ENCODE peak calls at places on chromosomes 1 and 21, in eight cellular contexts. E, O, Z, A, K, N, I and Q are unnamed samples.
A peak's percentile ranks its signal among the peaks of the same experiment; 100 is the strongest.

GRCh38 chr1:21779613-21780521 is 3.1 kb downstream of the USP48 start:
- DNase-seq in E (peak; percentile 18), O (peak; percentile 83), Z (no peak), A (no peak), K (no peak), N (no peak), I (no peak), Q (no peak)

GRCh38 chr21:44324854-44325107 is 14.4 kb downstream of the CFAP410 start:
- DNase-seq in E (no peak), O (no peak), Z (no peak), A (no peak), K (no peak), N (no peak), I (peak; percentile 45), Q (no peak)

GRCh38 chr1:7698666-7699065 is 72.4 kb upstream of the VAMP3 start:
- DNase-seq in E (no peak), O (no peak), Z (no peak), A (no peak), K (no peak), N (no peak), I (no peak), Q (no peak)

GRCh38 chr1:100342391-100342790 is 9.9 kb upstream of the CDC14A start:
- DNase-seq in E (no peak), O (no peak), Z (no peak), A (no peak), K (no peak), N (no peak), I (no peak), Q (no peak)

GRCh38 chr1:15949453-15950245 is 26.3 kb downstream of the ZBTB17 start:
- DNase-seq in E (peak; percentile 99), O (peak; percentile 94), Z (no peak), A (no peak), K (peak; percentile 83), N (peak; percentile 73), I (peak; percentile 97), Q (peak; percentile 98)

GRCh38 chr1:182415789-182416188 is 15.3 kb upstream of the TEDDM1 start:
- DNase-seq in E (no peak), O (no peak), Z (no peak), A (no peak), K (no peak), N (no peak), I (no peak), Q (no peak)

GRCh38 chr1:24142546-24143431 is at the start of gene IL22RA1:
- DNase-seq in E (peak; percentile 19), O (no peak), Z (no peak), A (no peak), K (peak; percentile 30), N (peak; percentile 90), I (no peak), Q (no peak)

GRCh38 chr1:31244326-31244725 is 4.6 kb upstream of the NKAIN1 start:
- DNase-seq in E (peak; percentile 70), O (no peak), Z (no peak), A (no peak), K (no peak), N (no peak), I (no peak), Q (no peak)

GRCh38 chr21:40013001-40013735 is 145.9 kb downstream of the PCP4 start:
- DNase-seq in E (no peak), O (no peak), Z (no peak), A (no peak), K (no peak), N (no peak), I (no peak), Q (no peak)

GRCh38 chr1:30908886-30909777 is 574 bp upstream of the SDC3 start:
- DNase-seq in E (no peak), O (peak; percentile 33), Z (no peak), A (no peak), K (peak; percentile 32), N (no peak), I (peak; percentile 44), Q (no peak)

GRCh38 chr21:34844033-34844923 is 175.5 kb downstream of the CLIC6 start:
- DNase-seq in E (peak; percentile 62), O (peak; percentile 27), Z (no peak), A (no peak), K (peak; percentile 48), N (no peak), I (no peak), Q (no peak)

GRCh38 chr1:232110281-232111090 is 483.9 kb downstream of the DISC1 start:
- DNase-seq in E (no peak), O (no peak), Z (no peak), A (no peak), K (no peak), N (no peak), I (no peak), Q (no peak)

GRCh38 chr1:7826363-7826762 is 26.5 kb downstream of the UTS2 start:
- DNase-seq in E (no peak), O (no peak), Z (no peak), A (no peak), K (no peak), N (no peak), I (no peak), Q (no peak)

GRCh38 chr21:41709965-41710822 is 56.7 kb downstream of the RIPK4 start:
- DNase-seq in E (no peak), O (no peak), Z (no peak), A (no peak), K (no peak), N (no peak), I (no peak), Q (no peak)

GRCh38 chr1:66539491-66539890 is 5.5 kb downstream of the SGIP1 start:
- DNase-seq in E (no peak), O (no peak), Z (no peak), A (no peak), K (no peak), N (no peak), I (no peak), Q (no peak)

GRCh38 chr1:67642694-67643093 is 42.3 kb upstream of the GADD45A start:
- DNase-seq in E (peak; percentile 40), O (no peak), Z (no peak), A (no peak), K (no peak), N (no peak), I (no peak), Q (no peak)

GRCh38 chr1:204477036-204477740 is 17.4 kb downstream of the PIK3C2B start:
- DNase-seq in E (no peak), O (no peak), Z (no peak), A (no peak), K (no peak), N (no peak), I (no peak), Q (no peak)

GRCh38 chr1:98157524-98158293 is 236.9 kb upstream of the DPYD start:
- DNase-seq in E (peak; percentile 74), O (no peak), Z (no peak), A (no peak), K (no peak), N (no peak), I (no peak), Q (no peak)

GRCh38 chr21:45320991-45321656 is 33.4 kb upstream of the POFUT2 start:
- DNase-seq in E (no peak), O (peak; percentile 3), Z (no peak), A (no peak), K (peak; percentile 0), N (no peak), I (no peak), Q (no peak)

GRCh38 chr1:245598524-245599310 is 443.9 kb downstream of the KIF26B start:
- DNase-seq in E (peak; percentile 13), O (no peak), Z (no peak), A (peak; percentile 2), K (peak; percentile 50), N (no peak), I (no peak), Q (no peak)

GRCh38 chr21:34977333-34977732 is 71.8 kb downstream of the RUNX1 start:
- DNase-seq in E (no peak), O (no peak), Z (no peak), A (no peak), K (no peak), N (no peak), I (no peak), Q (no peak)

GRCh38 chr1:22636369-22636768 is at the start of gene C1QA:
- DNase-seq in E (no peak), O (no peak), Z (no peak), A (no peak), K (peak; percentile 62), N (peak; percentile 33), I (no peak), Q (no peak)

GRCh38 chr1:201050515-201051277 is 27.2 kb upstream of the KIF21B start:
- DNase-seq in E (peak; percentile 58), O (no peak), Z (no peak), A (no peak), K (no peak), N (no peak), I (no peak), Q (no peak)

GRCh38 chr1:230231739-230232075 is 164.7 kb downstream of the GALNT2 start:
- DNase-seq in E (peak; percentile 79), O (peak; percentile 53), Z (no peak), A (no peak), K (peak; percentile 67), N (peak; percentile 87), I (no peak), Q (no peak)

GRCh38 chr1:237701534-237701933 is 189.2 kb downstream of the ZP4 start:
- DNase-seq in E (no peak), O (no peak), Z (no peak), A (peak; percentile 14), K (no peak), N (no peak), I (no peak), Q (no peak)

GRCh38 chr1:78236711-78237110 is 190.9 kb downstream of the GIPC2 start:
- DNase-seq in E (peak; percentile 15), O (no peak), Z (no peak), A (no peak), K (no peak), N (no peak), I (no peak), Q (no peak)

GRCh38 chr1:182249201-182249676 is 142.4 kb downstream of the GLUL start:
- DNase-seq in E (no peak), O (peak; percentile 76), Z (no peak), A (no peak), K (no peak), N (peak; percentile 92), I (no peak), Q (no peak)

GRCh38 chr1:228101614-228101993 is 1.5 kb downstream of the C1orf35 start:
- DNase-seq in E (no peak), O (no peak), Z (no peak), A (no peak), K (no peak), N (peak; percentile 55), I (peak; percentile 58), Q (no peak)

GRCh38 chr1:3052501-3052900 is 16.5 kb upstream of the PRDM16 start:
- DNase-seq in E (no peak), O (no peak), Z (no peak), A (no peak), K (no peak), N (no peak), I (peak; percentile 43), Q (no peak)

GRCh38 chr1:116020668-116021272 is 44.5 kb downstream of the SLC22A15 start:
- DNase-seq in E (peak; percentile 78), O (peak; percentile 68), Z (no peak), A (peak; percentile 71), K (peak; percentile 40), N (peak; percentile 52), I (peak; percentile 60), Q (no peak)

GRCh38 chr1:37255111-37255795 is 219.1 kb upstream of the ZC3H12A start:
- DNase-seq in E (no peak), O (peak; percentile 54), Z (no peak), A (no peak), K (no peak), N (no peak), I (no peak), Q (no peak)

GRCh38 chr1:194159941-194160340 is 973.5 kb upstream of the B3GALT2 start:
- DNase-seq in E (no peak), O (no peak), Z (no peak), A (no peak), K (no peak), N (no peak), I (no peak), Q (no peak)

GRCh38 chr1:233431753-233432403 is 104.4 kb downstream of the MAP3K21 start:
- DNase-seq in E (no peak), O (no peak), Z (no peak), A (no peak), K (no peak), N (no peak), I (no peak), Q (no peak)